ENCODE peak calls at places on chromosomes 3 and 15, in seven cellular contexts. Z is sigmoid colon, T is GM23338, C is GM12878, L is breast epithelium, F is Panc1, H is K562. V is an unnamed sample.
A peak's percentile ranks its signal among the peaks of the same experiment; 100 is the strongest.

GRCh38 chr3:175179055-175179454 is 319.9 kb downstream of the NAALADL2 start:
- DNase-seq in Z (no peak), T (no peak), C (no peak), L (no peak), F (peak; percentile 59), H (no peak), V (no peak)

GRCh38 chr3:151971814-151972579 is 98.6 kb downstream of the SUCNR1 start:
- DNase-seq in Z (no peak), T (peak; percentile 5), C (no peak), L (no peak), F (no peak), H (no peak), V (no peak)

GRCh38 chr3:112261742-112262141 is 32.3 kb downstream of the SLC9C1 start:
- DNase-seq in Z (no peak), T (no peak), C (no peak), L (no peak), F (no peak), H (no peak), V (no peak)

GRCh38 chr15:38335106-38335505 is 82.5 kb downstream of the SPRED1 start:
- DNase-seq in Z (no peak), T (no peak), C (no peak), L (no peak), F (no peak), H (no peak), V (no peak)

GRCh38 chr3:133924041-133924440 is 28.4 kb upstream of the RAB6B start:
- DNase-seq in Z (no peak), T (no peak), C (no peak), L (no peak), F (no peak), H (no peak), V (no peak)

GRCh38 chr3:146750196-146750595 is 145.1 kb upstream of the PLSCR5 start:
- DNase-seq in Z (no peak), T (no peak), C (no peak), L (no peak), F (no peak), H (no peak), V (no peak)

GRCh38 chr15:64216722-64217428 is 54.1 kb upstream of the PPIB start:
- DNase-seq in Z (no peak), T (no peak), C (no peak), L (no peak), F (no peak), H (peak; percentile 59), V (no peak)

GRCh38 chr3:24641628-24642027 is 147.0 kb upstream of the THRB start:
- DNase-seq in Z (no peak), T (no peak), C (no peak), L (no peak), F (no peak), H (no peak), V (no peak)

GRCh38 chr3:142213298-142213697 is 12.1 kb downstream of the GK5 start:
- DNase-seq in Z (peak; percentile 77), T (no peak), C (no peak), L (no peak), F (no peak), H (no peak), V (peak; percentile 73)

GRCh38 chr3:194586839-194587238 is 46.4 kb downstream of the TMEM44 start:
- DNase-seq in Z (no peak), T (no peak), C (no peak), L (no peak), F (no peak), H (no peak), V (no peak)

GRCh38 chr15:72197460-72198409 is at the start of gene GRAMD2A:
- DNase-seq in Z (no peak), T (peak; percentile 89), C (no peak), L (no peak), F (no peak), H (no peak), V (no peak)

GRCh38 chr3:64238971-64239667 is 13.9 kb upstream of the PRICKLE2 start:
- DNase-seq in Z (peak; percentile 94), T (peak; percentile 89), C (no peak), L (peak; percentile 81), F (no peak), H (no peak), V (peak; percentile 67)

GRCh38 chr3:10154335-10155122 is 10.2 kb upstream of the IRAK2 start:
- DNase-seq in Z (no peak), T (no peak), C (no peak), L (no peak), F (no peak), H (no peak), V (no peak)
- TF ChIP-seq POLR2AphosphoS5 in Z (no peak), T (no peak), C (peak; percentile 31), L (no peak), F (no peak), H (peak; percentile 10), V (no peak)

GRCh38 chr15:41493205-41493901 is at the start of gene ITPKA:
- DNase-seq in Z (peak; percentile 86), T (peak; percentile 85), C (peak; percentile 30), L (peak; percentile 34), F (no peak), H (peak; percentile 88), V (peak; percentile 52)
- TF ChIP-seq POLR2AphosphoS5 in Z (no peak), T (no peak), C (peak; percentile 45), L (no peak), F (no peak), H (peak; percentile 63), V (no peak)

GRCh38 chr15:73575636-73576247 is 57.4 kb downstream of the NPTN start:
- DNase-seq in Z (peak; percentile 70), T (no peak), C (no peak), L (peak; percentile 63), F (no peak), H (no peak), V (peak; percentile 77)

GRCh38 chr15:73573071-73573470 is 60.1 kb downstream of the NPTN start:
- DNase-seq in Z (no peak), T (no peak), C (no peak), L (no peak), F (no peak), H (no peak), V (no peak)

GRCh38 chr15:73571346-73571745 is 61.8 kb downstream of the NPTN start:
- DNase-seq in Z (no peak), T (no peak), C (no peak), L (no peak), F (no peak), H (no peak), V (no peak)

GRCh38 chr15:73572296-73572695 is 60.9 kb downstream of the NPTN start:
- DNase-seq in Z (no peak), T (no peak), C (no peak), L (no peak), F (no peak), H (no peak), V (no peak)

GRCh38 chr15:73573572-73573971 is 59.6 kb downstream of the NPTN start:
- DNase-seq in Z (peak; percentile 90), T (no peak), C (no peak), L (no peak), F (no peak), H (no peak), V (peak; percentile 64)
- TF ChIP-seq POLR2AphosphoS5 in Z (peak; percentile 60), T (no peak), C (no peak), L (no peak), F (no peak), H (no peak), V (peak; percentile 40)

DNA sequence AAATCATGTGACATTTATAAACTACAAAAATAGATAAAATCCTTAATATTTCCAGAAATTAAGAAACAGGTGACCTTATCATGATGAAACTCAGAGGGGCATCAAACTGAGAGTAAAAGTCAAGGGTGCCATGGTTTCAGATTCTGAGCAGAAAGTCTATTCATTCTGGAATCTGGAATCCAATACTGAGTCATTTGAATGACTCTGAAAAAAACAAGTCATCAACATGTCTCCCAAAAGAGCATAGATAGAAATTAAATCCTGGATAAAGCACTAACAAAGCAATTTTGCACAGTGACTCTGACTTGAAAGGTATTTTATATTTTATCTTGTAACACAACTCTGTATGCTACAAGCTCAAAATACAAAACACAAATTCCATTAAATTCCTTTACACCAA is 23.4 kb downstream of the STAC start:
- DNase-seq in Z (no peak), T (no peak), C (no peak), L (no peak), F (no peak), H (no peak), V (no peak)
- TF ChIP-seq POLR2AphosphoS5 in Z (no peak), T (no peak), C (no peak), L (no peak), F (no peak), H (no peak), V (no peak)

GRCh38 chr3:12832350-12833225 is 8.8 kb downstream of the RPL32 start:
- DNase-seq in Z (no peak), T (no peak), C (no peak), L (no peak), F (no peak), H (no peak), V (no peak)

GRCh38 chr3:12830785-12831581 is 10.4 kb downstream of the RPL32 start:
- DNase-seq in Z (no peak), T (no peak), C (no peak), L (no peak), F (no peak), H (no peak), V (no peak)

GRCh38 chr3:12829886-12830784 is 11.2 kb downstream of the RPL32 start:
- DNase-seq in Z (no peak), T (peak; percentile 55), C (no peak), L (no peak), F (no peak), H (no peak), V (no peak)

GRCh38 chr3:12833226-12834161 is 7.9 kb downstream of the RPL32 start:
- DNase-seq in Z (no peak), T (peak; percentile 54), C (no peak), L (no peak), F (no peak), H (no peak), V (no peak)

GRCh38 chr3:12831582-12831866 is 9.8 kb downstream of the RPL32 start:
- DNase-seq in Z (no peak), T (no peak), C (no peak), L (no peak), F (no peak), H (no peak), V (no peak)
- TF ChIP-seq POLR2AphosphoS5 in Z (no peak), T (no peak), C (peak; percentile 34), L (no peak), F (no peak), H (no peak), V (no peak)

DNA sequence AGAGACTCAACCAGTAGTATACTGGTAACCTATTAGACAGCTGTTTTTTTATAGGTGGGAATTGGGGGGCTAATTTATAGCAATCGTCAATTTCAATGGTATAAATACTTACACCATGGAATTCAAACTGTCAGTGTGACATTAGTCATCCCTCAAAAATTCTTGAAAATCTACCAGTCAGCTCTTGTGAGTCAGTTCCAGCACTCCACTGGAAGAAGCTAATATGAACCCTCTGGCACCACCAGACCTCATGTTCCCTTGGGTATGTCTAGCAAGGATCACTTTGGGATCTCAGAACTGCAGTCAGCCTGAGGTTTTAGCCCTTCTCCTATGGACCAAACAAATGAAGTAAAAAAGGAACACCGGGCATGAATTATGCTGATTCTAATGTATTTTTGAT is 11.8 kb upstream of the UACA start:
- DNase-seq in Z (no peak), T (no peak), C (no peak), L (no peak), F (no peak), H (no peak), V (no peak)
- TF ChIP-seq POLR2AphosphoS5 in Z (no peak), T (no peak), C (no peak), L (no peak), F (no peak), H (no peak), V (no peak)